ENCODE peak calls at places on chromosomes 11 and 22, in six cellular contexts. E is head of caudate nucleus; C is fibroblast of the aortic adventitia; B is ACHN; K is stimulated activated CD8-positive, alpha-beta memory T cell treated with anti-CD3 and anti-CD28 coated beads, Interleukin-15, amount 100 ng/mL, for 1 hour; Y is GDM1. H is an unnamed sample.

GRCh38 chr11:2798951-2799761 is 86.4 kb downstream of the CDKN1C start:
- DNase-seq in E (no peak), C (no peak), B (no peak), K (no peak), Y (no peak), H (no peak)

GRCh38 chr22:35154937-35155387 is 89.0 kb downstream of the ISX start:
- DNase-seq in E (peak; percentile 14), C (peak; percentile 46), B (peak; percentile 60), K (no peak), Y (no peak), H (peak; percentile 86)

GRCh38 chr22:46500201-46500600 is 37.2 kb downstream of the CELSR1 start:
- DNase-seq in E (no peak), C (no peak), B (no peak), K (no peak), Y (no peak), H (peak; percentile 18)

GRCh38 chr22:37284126-37284806 is 2.0 kb downstream of the CYTH4 start:
- DNase-seq in E (no peak), C (no peak), B (no peak), K (no peak), Y (no peak), H (no peak)

GRCh38 chr11:76598426-76598839 is 72.1 kb downstream of the LRRC32 start:
- DNase-seq in E (no peak), C (peak; percentile 61), B (peak; percentile 56), K (no peak), Y (peak; percentile 50), H (peak; percentile 36)

GRCh38 chr11:123111465-123111864 is 49.5 kb upstream of the HSPA8 start:
- DNase-seq in E (no peak), C (peak; percentile 69), B (peak; percentile 59), K (no peak), Y (no peak), H (peak; percentile 72)

GRCh38 chr22:39745789-39746188 is 147.8 kb downstream of the ENTHD1 start:
- DNase-seq in E (no peak), C (no peak), B (no peak), K (no peak), Y (no peak), H (no peak)

GRCh38 chr11:61042537-61042936 is 59.8 kb upstream of the CD5 start:
- DNase-seq in E (no peak), C (no peak), B (no peak), K (no peak), Y (no peak), H (no peak)

GRCh38 chr11:96388891-96389603 is 665 bp downstream of the CCDC82 start:
- DNase-seq in E (no peak), C (no peak), B (peak; percentile 55), K (no peak), Y (no peak), H (no peak)

GRCh38 chr11:76233196-76233921 is 27.1 kb upstream of the WNT11 start:
- DNase-seq in E (no peak), C (no peak), B (no peak), K (no peak), Y (no peak), H (no peak)

GRCh38 chr11:76578655-76579046 is 91.9 kb downstream of the LRRC32 start:
- DNase-seq in E (no peak), C (no peak), B (no peak), K (no peak), Y (no peak), H (peak; percentile 35)

H was measured in hepatocyte.